ENCODE peak calls at places on chromosome 7, in ten cellular contexts. U, V, L, S, C, M, O, P, E and Z are unnamed samples.
A peak's percentile ranks its signal among the peaks of the same experiment; 100 is the strongest.

GRCh38 chr7:93910076-93910994 is 4.0 kb downstream of the GNGT1 start:
- DNase-seq in U (no peak), V (no peak), L (no peak), S (no peak), C (no peak), M (no peak), O (peak; percentile 91), P (no peak), E (no peak), Z (no peak)

GRCh38 chr7:122166260-122166659 is 22.2 kb upstream of the AASS start:
- DNase-seq in U (peak; percentile 12), V (no peak), L (no peak), S (no peak), C (no peak), M (no peak), O (no peak), P (no peak), E (no peak), Z (no peak)

GRCh38 chr7:129574487-129574886 is 37.0 kb upstream of the NRF1 start:
- DNase-seq in U (no peak), V (no peak), L (peak; percentile 19), S (no peak), C (no peak), M (no peak), O (peak; percentile 96), P (no peak), E (no peak), Z (no peak)

GRCh38 chr7:135914346-135914745 is 62.8 kb downstream of the MTPN start:
- DNase-seq in U (no peak), V (no peak), L (peak; percentile 12), S (no peak), C (no peak), M (no peak), O (no peak), P (no peak), E (no peak), Z (no peak)

GRCh38 chr7:24851791-24852190 is 94.5 kb upstream of the GSDME start:
- DNase-seq in U (no peak), V (no peak), L (peak; percentile 40), S (no peak), C (no peak), M (no peak), O (peak; percentile 35), P (no peak), E (peak; percentile 72), Z (no peak)

GRCh38 chr7:17038160-17038782 is 156.5 kb upstream of the AGR3 start:
- DNase-seq in U (no peak), V (no peak), L (no peak), S (no peak), C (no peak), M (no peak), O (no peak), P (no peak), E (no peak), Z (no peak)

GRCh38 chr7:151641587-151641986 is 121.9 kb upstream of the RHEB start:
- DNase-seq in U (no peak), V (no peak), L (no peak), S (no peak), C (no peak), M (no peak), O (no peak), P (no peak), E (no peak), Z (no peak)

GRCh38 chr7:95596183-95597135 is at the start of gene PDK4:
- DNase-seq in U (peak; percentile 78), V (peak; percentile 96), L (peak; percentile 1), S (no peak), C (peak; percentile 95), M (peak; percentile 35), O (peak; percentile 87), P (peak; percentile 92), E (peak; percentile 92), Z (no peak)

GRCh38 chr7:38658916-38659315 is 27.7 kb upstream of the AMPH start:
- DNase-seq in U (no peak), V (no peak), L (peak; percentile 4), S (no peak), C (no peak), M (no peak), O (peak; percentile 61), P (no peak), E (no peak), Z (no peak)

GRCh38 chr7:130151591-130152269 is 53.5 kb downstream of the TMEM209 start:
- DNase-seq in U (no peak), V (no peak), L (peak; percentile 23), S (no peak), C (no peak), M (no peak), O (peak; percentile 34), P (no peak), E (no peak), Z (peak; percentile 13)

GRCh38 chr7:99842926-99843325 is 15.1 kb downstream of the CYP3A43 start:
- DNase-seq in U (no peak), V (no peak), L (no peak), S (no peak), C (no peak), M (no peak), O (no peak), P (no peak), E (no peak), Z (no peak)

GRCh38 chr7:99843808-99844207 is 16.0 kb downstream of the CYP3A43 start:
- DNase-seq in U (no peak), V (no peak), L (no peak), S (no peak), C (no peak), M (no peak), O (peak; percentile 53), P (no peak), E (no peak), Z (no peak)

GRCh38 chr7:99840136-99840869 is 12.5 kb downstream of the CYP3A43 start:
- DNase-seq in U (no peak), V (no peak), L (no peak), S (no peak), C (no peak), M (no peak), O (no peak), P (no peak), E (no peak), Z (no peak)

GRCh38 chr7:99837649-99838361 is 10.0 kb downstream of the CYP3A43 start:
- DNase-seq in U (no peak), V (no peak), L (peak; percentile 16), S (peak; percentile 61), C (no peak), M (peak; percentile 13), O (peak; percentile 38), P (no peak), E (no peak), Z (no peak)

GRCh38 chr7:99839560-99840011 is 11.8 kb downstream of the CYP3A43 start:
- DNase-seq in U (no peak), V (no peak), L (peak; percentile 33), S (no peak), C (no peak), M (no peak), O (no peak), P (peak; percentile 52), E (peak; percentile 57), Z (no peak)
- TF ChIP-seq CTCF in U (no peak), V (no peak), L (no peak), S (no peak), C (no peak), M (no peak), O (no peak), P (no peak), E (no peak), Z (no peak)

GRCh38 chr7:48139461-48139860 is 31.8 kb upstream of the ABCA13 start:
- DNase-seq in U (peak; percentile 60), V (no peak), L (no peak), S (no peak), C (no peak), M (no peak), O (peak; percentile 15), P (no peak), E (peak; percentile 65), Z (no peak)
- TF ChIP-seq CTCF in U (peak; percentile 60), V (no peak), L (peak; percentile 37), S (no peak), C (no peak), M (peak; percentile 85), O (peak; percentile 29), P (no peak), E (peak; percentile 70), Z (no peak)

GRCh38 chr7:64182036-64182790 is 24.8 kb upstream of the ZNF735 start:
- DNase-seq in U (no peak), V (no peak), L (no peak), S (no peak), C (no peak), M (no peak), O (no peak), P (no peak), E (no peak), Z (no peak)

GRCh38 chr7:64183126-64183742 is 23.8 kb upstream of the ZNF735 start:
- DNase-seq in U (no peak), V (peak; percentile 54), L (no peak), S (no peak), C (no peak), M (no peak), O (no peak), P (no peak), E (peak; percentile 53), Z (peak; percentile 41)

GRCh38 chr7:64183827-64184372 is 23.1 kb upstream of the ZNF735 start:
- DNase-seq in U (no peak), V (no peak), L (no peak), S (no peak), C (no peak), M (no peak), O (no peak), P (no peak), E (no peak), Z (no peak)

GRCh38 chr7:64181586-64181985 is 25.4 kb upstream of the ZNF735 start:
- DNase-seq in U (no peak), V (no peak), L (no peak), S (no peak), C (no peak), M (no peak), O (no peak), P (no peak), E (no peak), Z (no peak)

DNA sequence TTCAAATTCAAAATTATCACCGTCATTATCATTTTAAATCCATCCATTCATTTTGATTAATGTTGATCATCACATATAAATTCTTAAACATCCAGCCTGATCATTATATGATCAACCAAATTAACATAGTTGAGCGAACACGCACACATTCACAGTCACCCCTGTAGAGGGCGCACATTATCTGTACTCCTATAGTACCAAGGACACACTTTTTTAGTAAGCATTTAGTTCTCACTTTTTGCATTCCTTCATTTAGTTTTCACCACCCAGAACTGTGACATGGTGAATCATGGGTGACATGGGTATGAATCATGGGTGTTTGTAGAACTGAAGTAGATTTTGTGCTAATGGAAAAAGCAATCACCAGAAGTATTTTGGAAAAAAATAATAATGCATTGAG is 26.0 kb upstream of the ZNF735 start:
- DNase-seq in U (no peak), V (no peak), L (no peak), S (no peak), C (no peak), M (no peak), O (peak; percentile 12), P (no peak), E (no peak), Z (no peak)
- TF ChIP-seq CTCF in U (no peak), V (peak; percentile 41), L (no peak), S (no peak), C (peak; percentile 51), M (peak; percentile 29), O (peak; percentile 25), P (no peak), E (peak; percentile 43), Z (no peak)

DNA sequence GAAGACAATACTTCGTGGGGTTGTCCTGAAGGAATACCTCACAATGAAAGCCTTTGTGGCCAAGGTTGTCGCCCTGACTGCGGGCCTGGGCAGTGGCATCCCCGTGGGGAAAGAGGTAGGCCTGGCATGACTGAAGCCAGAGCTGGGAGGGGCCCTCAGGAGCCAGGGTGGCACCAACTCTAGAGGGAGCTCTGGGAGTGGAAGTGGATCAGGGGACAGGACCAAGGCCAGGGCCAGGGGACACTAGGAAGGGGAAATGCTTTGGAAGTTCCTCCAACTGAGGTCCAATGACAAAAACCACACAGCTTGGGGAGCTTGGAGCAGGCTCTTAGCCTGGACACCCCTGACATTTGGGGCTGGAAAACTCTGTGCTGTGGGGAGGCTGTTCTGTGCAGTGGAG is 5.8 kb downstream of the CLCN1 start:
- DNase-seq in U (peak; percentile 70), V (peak; percentile 63), L (no peak), S (no peak), C (no peak), M (no peak), O (no peak), P (peak; percentile 71), E (peak; percentile 72), Z (no peak)
- TF ChIP-seq CTCF in U (peak; percentile 52), V (peak; percentile 28), L (peak; percentile 64), S (no peak), C (peak; percentile 20), M (peak; percentile 58), O (no peak), P (no peak), E (peak; percentile 52), Z (no peak)